ENCODE peak calls at places on chromosomes 2 and 18, in five cellular contexts. D is ovary; Q is CD4-positive, alpha-beta T cell; Z is prostate gland; I is GM10248. A is an unnamed sample.

GRCh38 chr2:3522851-3523481 is 3.6 kb upstream of the ADI1 start:
- DNase-seq in I (no peak), Q (no peak), D (peak), Z (no peak), A (no peak)

GRCh38 chr2:15357186-15357585 is 203.9 kb downstream of the NBAS start:
- DNase-seq in D (no peak), I (no peak), Z (no peak), Q (no peak), A (no peak)

GRCh38 chr18:73679941-73680700 is 467.5 kb downstream of the FBXO15 start:
- DNase-seq in Q (no peak), D (no peak), Z (no peak), I (no peak), A (no peak)

GRCh38 chr2:73063472-73063871 is 8.0 kb downstream of the SFXN5 start:
- DNase-seq in D (no peak), Z (no peak), I (no peak), Q (no peak), A (no peak)

GRCh38 chr18:58264846-58265245 is 220.8 kb downstream of the NEDD4L start:
- DNase-seq in D (no peak), Q (no peak), I (no peak), Z (no peak), A (no peak)

GRCh38 chr2:207694811-207695281 is 16.6 kb upstream of the CCNYL1 start:
- DNase-seq in Q (no peak), I (no peak), Z (no peak), D (no peak), A (no peak)

GRCh38 chr2:23556929-23557328 is 171.9 kb downstream of the KLHL29 start:
- DNase-seq in I (no peak), D (no peak), Q (no peak), Z (peak), A (no peak)

GRCh38 chr2:42830922-42831574 is 38.7 kb upstream of the HAAO start:
- DNase-seq in D (peak), Z (no peak), Q (no peak), I (no peak), A (no peak)

GRCh38 chr2:30232027-30232800 is 880 bp downstream of the LBH start:
- DNase-seq in Z (peak), Q (peak), I (peak), D (peak), A (peak)

GRCh38 chr18:22632191-22632590 is 214.5 kb upstream of the CTAGE1 start:
- DNase-seq in Q (no peak), I (no peak), D (no peak), Z (no peak), A (no peak)

GRCh38 chr2:72719416-72719815 is 106.4 kb downstream of the EXOC6B start:
- DNase-seq in D (no peak), I (no peak), Q (no peak), Z (no peak), A (no peak)

GRCh38 chr2:82993631-82994030 is 1465.4 kb downstream of the SUCLG1 start:
- DNase-seq in Z (no peak), D (no peak), Q (no peak), I (no peak), A (no peak)

GRCh38 chr2:29632018-29632417 is 289.4 kb downstream of the ALK start:
- DNase-seq in D (no peak), Z (no peak), I (no peak), Q (no peak), A (no peak)

GRCh38 chr2:160666677-160667061 is 173.1 kb upstream of the RBMS1 start:
- DNase-seq in Z (no peak), Q (no peak), I (no peak), D (no peak), A (no peak)

GRCh38 chr2:119282966-119283511 is 59.4 kb downstream of the STEAP3 start:
- DNase-seq in I (peak), Z (peak), D (no peak), Q (no peak), A (no peak)

GRCh38 chr2:227515742-227516141 is 43.8 kb downstream of the AGFG1 start:
- DNase-seq in Q (no peak), D (no peak), Z (no peak), I (no peak), A (no peak)

GRCh38 chr18:28541941-28542340 is 365.0 kb upstream of the CDH2 start:
- DNase-seq in I (no peak), Z (no peak), D (no peak), Q (no peak), A (no peak)

GRCh38 chr18:74819433-74820059 is 221.9 kb downstream of the ZNF407 start:
- DNase-seq in Q (no peak), I (no peak), Z (no peak), D (no peak), A (no peak)

GRCh38 chr2:144403940-144404339 is 116.0 kb downstream of the ZEB2 start:
- DNase-seq in Q (no peak), Z (no peak), I (no peak), D (no peak), A (no peak)

DNA sequence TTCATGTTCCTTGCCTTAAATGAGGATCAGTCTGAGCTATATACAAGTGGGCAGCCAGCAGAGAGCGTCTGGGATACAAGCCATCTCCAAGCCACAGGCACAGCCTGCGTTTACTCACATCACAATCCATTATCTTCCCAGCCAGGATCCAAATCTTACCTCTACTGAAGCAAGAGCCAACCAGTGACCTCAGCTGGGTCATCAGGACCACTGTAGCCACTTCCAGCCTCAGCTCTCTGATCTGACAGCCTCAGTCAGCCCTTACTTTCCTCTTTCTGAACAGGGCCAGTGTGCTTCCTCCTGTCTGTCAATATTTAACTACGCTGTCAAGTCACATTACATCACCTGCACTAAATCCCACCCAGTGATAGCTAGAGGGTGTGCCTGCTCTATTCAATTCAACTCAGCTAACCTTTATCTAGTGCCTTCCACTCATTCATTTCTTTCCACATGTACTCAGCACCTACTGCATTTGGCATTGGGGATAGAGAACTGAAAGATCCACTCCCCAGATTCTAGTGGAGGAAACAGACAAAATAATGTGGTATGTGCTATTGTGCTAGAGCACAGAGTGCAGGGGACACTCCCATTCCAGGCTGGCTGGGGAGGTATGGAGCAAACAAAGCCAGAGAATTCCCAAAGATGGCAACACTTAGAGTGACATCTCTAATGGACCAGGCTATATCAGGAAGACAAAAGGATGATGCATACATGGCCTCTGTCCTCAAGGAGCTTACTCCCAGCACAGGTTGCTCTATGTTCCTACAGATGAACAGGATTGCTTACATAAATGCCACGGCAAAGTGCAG is 146.5 kb downstream of the NCKAP5 start:
- DNase-seq in Q (no peak), D (no peak), I (peak), Z (no peak), A (no peak)
- TF ChIP-seq CTCF in Q (no peak), D (no peak), I (no peak), Z (no peak), A (peak)

DNA sequence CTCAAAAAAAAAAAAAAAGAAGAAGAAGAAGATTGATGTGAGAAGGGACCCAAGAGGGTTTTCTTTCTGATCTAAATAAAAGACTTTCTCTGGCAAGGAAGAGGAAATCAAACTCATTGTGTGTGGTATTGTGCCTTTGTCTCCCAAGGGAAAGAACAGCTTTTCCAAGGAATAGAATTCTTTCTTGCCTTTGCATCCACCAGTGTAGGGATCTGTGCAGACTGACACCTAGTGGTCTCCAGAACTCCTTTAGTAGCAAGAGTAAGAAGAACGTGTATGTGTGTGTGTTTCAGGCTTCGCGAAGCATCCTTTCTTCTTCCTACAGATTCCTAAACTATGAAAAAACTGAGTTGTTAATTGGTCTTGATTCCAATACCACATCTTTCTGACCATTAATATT is 33.5 kb upstream of the CRIM1 start:
- DNase-seq in Z (no peak), I (no peak), D (no peak), Q (no peak), A (no peak)
- TF ChIP-seq CTCF in Z (no peak), I (peak), D (no peak), Q (peak), A (peak)

GRCh38 chr2:46650556-46651001 is 171.2 kb downstream of the TMEM247 start:
- DNase-seq in I (peak), Q (peak), Z (peak), D (peak), A (no peak)
- TF ChIP-seq CTCF in I (peak), Q (peak), Z (peak), D (peak), A (peak)

GRCh38 chr2:84257871-84258270 is 201.2 kb downstream of the SUCLG1 start:
- DNase-seq in D (no peak), I (no peak), Z (no peak), Q (no peak), A (no peak)
- TF ChIP-seq CTCF in D (no peak), I (no peak), Z (no peak), Q (no peak), A (peak)

DNA sequence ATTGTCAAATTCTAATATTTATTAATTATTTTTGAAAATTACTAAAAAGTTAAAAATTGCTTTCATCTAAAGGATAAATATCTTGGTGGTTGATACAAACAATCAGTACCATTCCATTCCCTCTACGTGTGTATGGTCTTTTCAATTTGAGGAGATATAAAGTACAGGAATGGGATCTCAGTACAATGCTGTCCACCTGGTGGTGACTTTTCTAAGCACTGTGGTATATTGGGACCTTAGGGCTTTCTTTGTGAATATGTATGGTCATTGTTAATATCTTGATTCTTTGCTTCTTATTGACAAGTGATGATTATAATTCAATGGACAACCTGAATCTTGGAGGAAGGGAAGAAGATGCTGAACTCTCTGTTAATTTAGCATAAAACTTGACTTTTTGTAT is 83.1 kb downstream of the NBEAL1 start:
- DNase-seq in D (no peak), Z (no peak), I (no peak), Q (no peak), A (no peak)
- TF ChIP-seq CTCF in D (no peak), Z (no peak), I (no peak), Q (no peak), A (no peak)

GRCh38 chr2:186551323-186552050 is 38.4 kb upstream of the ITGAV start:
- DNase-seq in I (no peak), D (no peak), Z (no peak), Q (no peak), A (no peak)

GRCh38 chr2:186558512-186559276 is 31.2 kb upstream of the ITGAV start:
- DNase-seq in Z (no peak), I (no peak), D (no peak), Q (no peak), A (no peak)

GRCh38 chr2:186554450-186554849 is 35.4 kb upstream of the ITGAV start:
- DNase-seq in I (no peak), Q (no peak), Z (no peak), D (no peak), A (no peak)

GRCh38 chr2:186559370-186559769 is 30.5 kb upstream of the ITGAV start:
- DNase-seq in Z (no peak), D (no peak), I (no peak), Q (no peak), A (no peak)

DNA sequence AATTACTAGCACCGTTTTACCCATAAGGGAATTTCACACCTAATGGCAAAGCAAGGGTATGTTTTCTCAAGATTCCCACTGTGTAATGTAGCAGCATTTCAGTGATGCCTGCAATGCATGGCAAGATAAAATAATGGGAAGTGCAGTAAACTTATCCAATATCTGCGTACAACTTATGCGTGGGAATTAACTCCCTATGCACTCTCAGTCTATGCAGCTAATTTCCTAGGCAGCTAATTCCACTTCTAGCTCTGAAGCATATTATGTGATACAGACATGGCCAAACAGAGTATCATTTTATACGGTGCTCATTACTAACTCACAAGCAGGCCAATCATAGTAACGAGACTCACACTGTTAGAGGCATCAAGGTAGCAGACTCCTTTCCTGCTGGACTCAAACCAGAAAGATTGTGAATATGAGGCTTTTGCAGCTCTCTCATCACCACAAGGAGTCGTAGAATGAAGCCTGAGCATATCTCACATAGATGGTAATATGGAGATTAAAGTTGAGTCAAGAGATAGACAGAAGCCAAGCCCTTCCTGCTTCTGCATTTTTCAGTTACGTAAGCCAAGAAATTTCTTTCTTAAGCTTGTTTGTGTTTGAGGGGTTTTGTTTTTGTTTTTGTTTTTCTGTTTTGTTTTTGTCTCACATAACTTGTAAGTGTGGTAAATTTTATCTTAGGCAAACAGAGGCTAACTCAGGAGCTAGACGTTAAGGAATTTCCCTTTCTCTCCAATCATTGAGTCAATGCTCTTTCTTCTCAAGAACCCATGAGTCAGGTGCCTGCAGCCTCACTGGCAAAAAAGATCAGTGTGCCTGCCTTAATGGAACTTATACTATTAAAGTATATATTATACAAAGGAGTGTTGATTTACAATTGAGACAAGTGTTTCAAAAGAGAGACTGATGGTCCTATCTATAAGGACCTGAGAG is 34.7 kb upstream of the ITGAV start:
- DNase-seq in I (no peak), Q (no peak), Z (no peak), D (no peak), A (no peak)
- TF ChIP-seq CTCF in I (no peak), Q (no peak), Z (no peak), D (no peak), A (no peak)